ENCODE peak calls at places on chromosomes 5 and 9, in four cellular contexts. N is HCT116, M is lung, A is RWPE2. L is an unnamed sample.

GRCh38 chr9:117084221-117084620 is 330.6 kb downstream of the ASTN2 start:
- DNase-seq in N (no peak), M (no peak), A (no peak), L (no peak)

GRCh38 chr5:155729684-155730059 is 597.3 kb upstream of the SGCD start:
- DNase-seq in N (no peak), M (no peak), A (no peak), L (peak; percentile 46)

GRCh38 chr9:89655990-89656657 is 51.3 kb downstream of the GADD45G start:
- DNase-seq in N (no peak), M (no peak), A (no peak), L (peak; percentile 90)

GRCh38 chr5:138230261-138230660 is 17.1 kb upstream of the CDC23 start:
- DNase-seq in N (no peak), M (no peak), A (no peak), L (no peak)

GRCh38 chr5:61409568-61409967 is 77.5 kb downstream of the ZSWIM6 start:
- DNase-seq in N (peak; percentile 79), M (no peak), A (no peak), L (no peak)

GRCh38 chr5:172740483-172741205 is 30.4 kb downstream of the DUSP1 start:
- DNase-seq in N (no peak), M (peak; percentile 71), A (no peak), L (no peak)

GRCh38 chr5:120014535-120014934 is 385.2 kb downstream of the FAM170A start:
- DNase-seq in N (no peak), M (no peak), A (no peak), L (no peak)

GRCh38 chr5:114789773-114790402 is 379.8 kb downstream of the TRIM36 start:
- DNase-seq in N (peak; percentile 34), M (no peak), A (no peak), L (no peak)

GRCh38 chr5:78610163-78610583 is 38.4 kb downstream of the LHFPL2 start:
- DNase-seq in N (no peak), M (no peak), A (no peak), L (no peak)

GRCh38 chr9:33022303-33022702 is 2.8 kb upstream of the DNAJA1 start:
- DNase-seq in N (no peak), M (no peak), A (no peak), L (no peak)

GRCh38 chr5:133680830-133681555 is 68.7 kb upstream of the FSTL4 start:
- DNase-seq in N (no peak), M (no peak), A (no peak), L (no peak)

GRCh38 chr5:14168793-14169262 is 25.7 kb downstream of the TRIO start:
- DNase-seq in N (no peak), M (no peak), A (no peak), L (no peak)

GRCh38 chr9:35179347-35180271 is 17.8 kb downstream of the UNC13B start:
- DNase-seq in N (no peak), M (no peak), A (no peak), L (no peak)

GRCh38 chr5:160105686-160106085 is 13.6 kb downstream of the PWWP2A start:
- DNase-seq in N (no peak), M (no peak), A (no peak), L (no peak)

GRCh38 chr5:126680215-126680817 is 79.6 kb downstream of the PHAX start:
- DNase-seq in N (no peak), M (no peak), A (no peak), L (no peak)

DNA sequence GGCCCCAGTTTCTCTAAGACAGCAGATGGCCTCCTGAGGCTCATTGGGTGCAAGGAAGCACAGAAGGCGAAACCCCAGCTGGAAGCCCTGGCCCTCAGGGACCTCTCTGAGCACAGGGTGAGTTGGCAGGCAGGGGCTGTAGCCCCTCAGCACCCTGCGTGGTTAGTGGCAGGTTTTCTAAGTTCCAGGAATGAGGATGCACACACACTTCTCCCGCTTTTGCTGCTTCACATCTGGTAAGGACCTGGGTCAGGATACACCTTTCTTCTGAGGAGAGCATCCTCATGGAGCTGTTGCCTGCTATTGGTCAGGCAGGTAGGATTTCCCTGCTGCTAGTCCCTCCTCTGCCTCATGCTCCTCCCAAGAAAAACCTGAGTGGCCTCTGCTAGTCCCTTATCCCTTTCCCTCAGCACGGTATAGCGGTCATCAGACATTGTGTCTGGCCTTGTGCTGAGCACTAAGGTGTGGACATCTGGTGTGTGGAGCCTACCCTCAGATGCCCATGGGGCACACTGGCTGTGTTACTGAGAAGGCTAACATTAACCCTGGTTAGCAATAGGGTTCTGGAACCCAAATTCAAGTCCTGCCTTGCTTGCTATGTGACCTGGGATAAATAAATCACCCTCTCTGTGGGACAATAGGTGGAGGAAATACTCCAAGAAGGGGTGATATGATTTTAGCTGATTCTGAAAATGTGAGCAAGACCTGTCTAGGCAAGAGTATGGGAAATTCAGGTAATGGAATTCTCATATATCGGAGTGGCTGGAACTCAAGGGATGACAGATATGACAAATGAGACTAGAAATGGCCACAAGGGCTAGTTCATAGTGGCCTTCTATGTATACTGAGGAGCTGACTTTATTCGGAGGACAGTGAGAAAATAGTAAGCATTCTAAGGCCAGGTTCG is 1.6 kb downstream of the SLC22A4 start:
- DNase-seq in N (no peak), M (no peak), A (no peak), L (no peak)
- H3K4me3 ChIP-seq in N (peak overlapping the region; percentile 79), M (no peak overlapping the region), A (peak overlapping the region; percentile 43), L (no peak overlapping the region)

GRCh38 chr5:73321757-73322452 is 126.7 kb downstream of the FOXD1 start:
- DNase-seq in N (peak; percentile 90), M (no peak), A (no peak), L (no peak)
- H3K27me3 ChIP-seq in N (no peaks in the 10 kb centered on the region), M (peaks cover 2% of the 10 kb centered on the region), A (no peaks in the 10 kb centered on the region), L (no peaks in the 10 kb centered on the region)

GRCh38 chr9:131738838-131739191 is 1.1 kb downstream of the RAPGEF1 start:
- DNase-seq in N (no peak), M (no peak), A (no peak), L (no peak)

GRCh38 chr9:131739988-131740648 is at the start of gene RAPGEF1:
- DNase-seq in N (no peak), M (peak; percentile 77), A (no peak), L (peak; percentile 61)

GRCh38 chr9:131739192-131739961 is 499 bp downstream of the RAPGEF1 start:
- DNase-seq in N (no peak), M (no peak), A (no peak), L (peak; percentile 44)

GRCh38 chr9:131737426-131737825 is 2.5 kb downstream of the RAPGEF1 start:
- DNase-seq in N (no peak), M (no peak), A (no peak), L (no peak)

DNA sequence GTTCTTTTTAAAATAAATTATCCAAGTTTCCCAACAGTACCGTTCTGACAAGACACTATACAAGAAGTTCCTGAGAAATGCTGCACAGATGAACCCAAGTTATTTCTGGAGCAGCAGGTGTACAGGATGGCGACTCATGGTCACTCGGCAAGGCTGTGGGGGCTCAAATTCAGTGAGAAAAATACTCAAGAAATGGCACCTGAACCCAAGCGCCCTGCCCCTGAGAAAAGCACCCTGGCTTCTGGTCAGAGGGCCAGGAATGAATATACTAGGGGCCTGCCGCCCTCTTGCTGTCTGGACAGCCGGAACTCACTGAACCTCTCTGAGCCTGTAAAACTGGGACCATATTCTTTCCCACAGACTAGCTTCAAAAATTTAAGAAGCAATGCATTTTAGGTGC is 1.6 kb downstream of the RAPGEF1 start:
- DNase-seq in N (no peak), M (no peak), A (no peak), L (no peak)
- H3K4me1 ChIP-seq in N (peaks cover 43% of the 10 kb centered on the region), M (peaks cover 11% of the 10 kb centered on the region), A (peaks cover 28% of the 10 kb centered on the region), L (peaks cover 10% of the 10 kb centered on the region)

GRCh38 chr5:53568868-53569267 is 8.4 kb downstream of the NDUFS4 start:
- DNase-seq in N (no peak), M (no peak), A (no peak), L (no peak)
- H3K4me3 ChIP-seq in N (no peak overlapping the region), M (no peak overlapping the region), A (no peak overlapping the region), L (no peak overlapping the region)

DNA sequence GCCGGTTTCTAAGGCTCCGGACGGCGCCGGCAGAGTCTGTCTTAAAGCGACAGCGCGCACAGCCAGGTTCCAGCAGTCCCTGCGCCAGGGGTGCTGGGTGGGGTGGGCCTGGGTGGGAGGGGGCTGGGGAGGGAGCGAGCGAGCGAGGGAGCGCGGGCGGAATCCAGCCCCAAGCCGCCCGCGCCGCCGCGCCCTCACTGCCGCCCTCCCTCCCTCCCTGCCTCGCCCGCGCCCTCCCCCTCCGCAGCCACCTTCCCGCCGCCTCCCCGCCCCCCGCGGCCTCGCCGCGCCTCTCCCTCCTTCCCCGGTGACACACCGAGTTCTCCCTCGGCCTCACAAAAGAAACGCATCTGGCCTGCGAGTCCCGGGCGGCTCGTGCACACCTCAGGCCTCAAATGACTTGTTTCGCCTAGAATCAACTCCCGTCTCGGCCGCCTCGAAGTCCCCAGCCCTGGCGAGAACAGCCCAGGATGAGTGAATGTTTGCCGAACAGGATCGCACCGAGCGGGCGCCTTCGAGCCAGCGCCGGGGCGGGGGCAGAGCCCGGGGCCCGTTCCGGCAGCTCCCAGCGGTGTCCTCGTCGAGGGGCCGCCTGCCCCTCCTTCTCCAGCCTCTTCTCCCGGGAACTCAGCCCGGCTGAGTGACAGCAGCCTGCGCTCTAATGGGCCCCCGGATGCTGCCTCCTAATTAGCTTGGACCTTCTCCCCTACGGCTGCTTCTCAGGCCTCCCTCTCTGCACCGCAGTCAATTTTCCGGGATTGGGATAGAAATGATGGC is at the start of gene PITX1:
- DNase-seq in N (peak; percentile 33), M (no peak), A (peak; percentile 92), L (no peak)
- H3K27me3 ChIP-seq in N (no peaks in the 10 kb centered on the region), M (peaks cover 18% of the 10 kb centered on the region), A (peaks cover 11% of the 10 kb centered on the region), L (peaks cover 6% of the 10 kb centered on the region)

GRCh38 chr5:180414176-180414575 is 61.0 kb upstream of the GFPT2 start:
- DNase-seq in N (no peak), M (no peak), A (no peak), L (no peak)
- H3K4me1 ChIP-seq in N (no peaks in the 10 kb centered on the region), M (no peaks in the 10 kb centered on the region), A (no peaks in the 10 kb centered on the region), L (no peaks in the 10 kb centered on the region)

DNA sequence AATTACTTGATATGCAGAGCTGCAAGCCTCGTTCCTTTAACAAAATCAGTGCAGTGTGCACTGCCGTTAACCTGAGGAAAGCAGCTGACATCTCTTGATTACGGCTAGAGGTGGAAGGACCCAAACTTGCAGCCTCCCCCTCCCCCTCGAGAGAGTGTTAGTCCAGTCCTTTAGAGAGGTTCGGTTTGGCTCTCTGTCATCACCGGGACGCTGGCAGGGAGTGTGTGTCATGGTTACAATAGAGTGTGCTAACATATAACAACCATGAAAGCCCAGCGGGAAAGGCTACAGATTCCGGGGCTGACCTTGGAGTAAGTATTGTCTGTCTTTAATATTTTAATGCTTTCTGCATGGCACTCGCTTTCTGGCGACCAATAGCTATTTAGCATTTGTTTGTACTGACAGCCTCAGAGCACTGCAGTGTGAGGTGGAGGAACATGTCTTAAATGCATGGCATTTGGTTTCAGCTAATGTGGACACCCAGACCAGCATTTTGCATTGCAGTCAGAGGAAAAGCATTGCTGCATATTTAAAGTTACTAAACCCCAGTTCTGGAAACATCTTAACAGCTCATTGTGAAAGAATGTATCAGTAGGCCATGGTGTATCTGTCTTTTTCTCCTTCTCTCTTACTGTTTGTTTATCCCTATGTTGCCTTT is 237.5 kb downstream of the CD180 start:
- DNase-seq in N (no peak), M (peak; percentile 42), A (no peak), L (peak; percentile 23)
- H3K4me3 ChIP-seq in N (no peak overlapping the region), M (no peak overlapping the region), A (peak overlapping the region; percentile 8), L (peak overlapping the region; percentile 35)

GRCh38 chr9:134852906-134853654 is 27.5 kb upstream of the FCN2 start:
- DNase-seq in N (no peak), M (no peak), A (no peak), L (no peak)
- H3K27me3 ChIP-seq in N (peaks cover 26% of the 10 kb centered on the region), M (no peaks in the 10 kb centered on the region), A (peaks cover 28% of the 10 kb centered on the region), L (no peaks in the 10 kb centered on the region)

L was measured in ovary.